ENCODE peak calls at places on chromosomes 16 and 17, in four cellular contexts. U is stomach, Z is NB4, E is GM12878. A is an unnamed sample.

GRCh38 chr17:82882715-82883446 is 43.1 kb upstream of the ZNF750 start:
- DNase-seq in U (peak), Z (no peak), E (no peak), A (no peak)

GRCh38 chr17:19753049-19753444 is 4.9 kb upstream of the ALDH3A1 start:
- DNase-seq in U (peak), Z (peak), E (no peak), A (no peak)

GRCh38 chr16:64308721-64309120 is 813.1 kb downstream of the CDH11 start:
- DNase-seq in U (no peak), Z (no peak), E (no peak), A (no peak)

GRCh38 chr17:79834575-79835469 is 4.4 kb downstream of the CBX4 start:
- DNase-seq in U (no peak), Z (peak), E (no peak), A (no peak)

GRCh38 chr16:25138130-25138529 is 26.6 kb downstream of the LCMT1 start:
- DNase-seq in U (no peak), Z (no peak), E (no peak), A (no peak)

GRCh38 chr17:2214047-2214717 is 89.4 kb downstream of the SMG6 start:
- DNase-seq in U (no peak), Z (no peak), E (no peak), A (no peak)

GRCh38 chr17:21397341-21398050 is 21.3 kb downstream of the KCNJ12 start:
- DNase-seq in U (no peak), Z (peak), E (no peak), A (no peak)

GRCh38 chr17:59400858-59401257 is 69.4 kb downstream of the YPEL2 start:
- DNase-seq in U (no peak), Z (no peak), E (no peak), A (no peak)

GRCh38 chr16:23081675-23082119 is 67.6 kb downstream of the USP31 start:
- DNase-seq in U (no peak), Z (no peak), E (no peak), A (no peak)

GRCh38 chr16:30956601-30957455 is 726 bp upstream of the SETD1A start:
- DNase-seq in U (peak), Z (peak), E (no peak), A (peak)

GRCh38 chr16:89137666-89138512 is 33.7 kb upstream of the CDH15 start:
- DNase-seq in U (no peak), Z (no peak), E (no peak), A (peak)

GRCh38 chr17:47872651-47873161 is 21.7 kb upstream of the SP6 start:
- DNase-seq in U (no peak), Z (no peak), E (no peak), A (no peak)

GRCh38 chr17:59616253-59616920 is 3.3 kb upstream of the CLTC start:
- DNase-seq in U (no peak), Z (no peak), E (no peak), A (no peak)

GRCh38 chr17:67833134-67833533 is 7.8 kb downstream of the BPTF start:
- DNase-seq in U (no peak), Z (no peak), E (no peak), A (no peak)

GRCh38 chr17:67831268-67831667 is 6.0 kb downstream of the BPTF start:
- DNase-seq in U (no peak), Z (no peak), E (no peak), A (no peak)

GRCh38 chr17:67836205-67836987 is 11.1 kb downstream of the BPTF start:
- DNase-seq in U (no peak), Z (no peak), E (no peak), A (no peak)

GRCh38 chr17:67834634-67835033 is 9.3 kb downstream of the BPTF start:
- DNase-seq in U (no peak), Z (no peak), E (no peak), A (no peak)

GRCh38 chr17:67833946-67834631 is 8.8 kb downstream of the BPTF start:
- DNase-seq in U (no peak), Z (no peak), E (no peak), A (no peak)
- TF ChIP-seq CTCF in U (no peak), Z (no peak), E (no peak), A (no peak)

GRCh38 chr17:3915642-3916012 is 638 bp downstream of the P2RX1 start:
- DNase-seq in U (no peak), Z (peak), E (no peak), A (peak)
- H3K4me3 ChIP-seq in U (peak), Z (peak), E (peak), A (no peak)

GRCh38 chr17:44559288-44560249 is 2.3 kb downstream of the FZD2 start:
- DNase-seq in U (no peak), Z (no peak), E (no peak), A (no peak)

GRCh38 chr17:44565866-44566443 is 8.7 kb downstream of the FZD2 start:
- DNase-seq in U (no peak), Z (no peak), E (no peak), A (no peak)

GRCh38 chr17:44561237-44561623 is 3.9 kb downstream of the FZD2 start:
- DNase-seq in U (no peak), Z (no peak), E (no peak), A (no peak)

GRCh38 chr17:44568311-44568710 is 11.0 kb downstream of the FZD2 start:
- DNase-seq in U (no peak), Z (no peak), E (no peak), A (no peak)

DNA sequence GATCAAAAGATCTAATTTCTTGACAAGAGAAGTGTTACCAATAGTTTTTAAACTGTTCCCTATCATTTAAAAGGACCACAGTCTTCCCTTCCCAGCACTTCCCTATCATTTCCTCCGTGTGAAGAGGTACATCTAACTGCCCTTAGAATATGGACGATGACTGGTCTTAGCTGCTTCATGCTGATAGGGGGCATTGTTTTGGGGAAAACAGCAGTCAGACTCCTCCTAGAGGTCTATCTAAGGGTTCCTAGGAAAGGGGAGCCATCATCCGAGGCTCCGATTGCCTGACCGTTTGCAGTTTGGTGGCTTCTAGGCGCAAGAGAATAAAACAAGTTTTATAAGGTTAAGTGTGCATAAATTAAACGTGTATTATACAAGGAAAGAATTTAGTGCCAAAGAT is 7.1 kb downstream of the FZD2 start:
- DNase-seq in U (no peak), Z (no peak), E (no peak), A (no peak)
- TF ChIP-seq CTCF in U (no peak), Z (no peak), E (no peak), A (no peak)

DNA sequence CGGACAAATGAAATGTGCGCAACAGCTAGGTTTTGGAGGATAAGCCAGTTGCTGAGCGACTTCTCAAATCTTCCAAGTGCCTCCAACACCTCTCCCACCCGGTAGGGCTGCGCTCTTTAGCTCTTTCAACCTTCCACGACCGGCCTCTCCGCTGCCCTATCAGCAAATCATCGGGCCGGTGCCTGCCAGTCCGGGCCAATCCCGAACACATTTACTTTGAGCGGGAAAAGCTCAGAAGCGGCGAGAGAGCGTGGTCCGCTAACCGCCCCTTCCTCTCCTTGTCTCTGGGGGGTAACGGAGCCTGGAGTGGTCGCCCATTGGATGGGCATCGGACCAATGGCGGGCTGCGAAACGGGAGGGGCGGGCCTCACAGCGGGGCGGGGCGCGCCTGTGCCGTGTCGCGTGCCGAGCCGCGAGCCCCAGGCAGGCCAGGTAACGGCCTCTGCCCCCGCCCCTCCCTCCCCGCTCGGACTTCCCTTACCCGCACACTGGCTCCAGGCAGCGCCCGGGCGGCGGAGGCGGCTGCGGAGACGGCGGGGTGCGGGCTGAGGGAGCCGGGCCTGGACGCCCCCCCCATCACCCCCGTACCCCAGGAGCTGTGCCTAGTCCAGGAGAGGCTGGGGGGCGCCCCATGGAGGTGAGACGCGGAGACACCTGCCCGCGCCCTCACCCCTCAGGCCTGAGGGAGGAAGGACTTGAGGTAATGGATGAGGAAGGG is at the start of gene MEIOC:
- DNase-seq in U (no peak), Z (no peak), E (no peak), A (peak)
- H3K4me3 ChIP-seq in U (peak), Z (no peak), E (no peak), A (no peak)

GRCh38 chr16:83887088-83887487 is 11.8 kb upstream of the MLYCD start:
- DNase-seq in U (peak), Z (peak), E (no peak), A (no peak)
- TF ChIP-seq CTCF in U (no peak), Z (peak), E (peak), A (peak)

DNA sequence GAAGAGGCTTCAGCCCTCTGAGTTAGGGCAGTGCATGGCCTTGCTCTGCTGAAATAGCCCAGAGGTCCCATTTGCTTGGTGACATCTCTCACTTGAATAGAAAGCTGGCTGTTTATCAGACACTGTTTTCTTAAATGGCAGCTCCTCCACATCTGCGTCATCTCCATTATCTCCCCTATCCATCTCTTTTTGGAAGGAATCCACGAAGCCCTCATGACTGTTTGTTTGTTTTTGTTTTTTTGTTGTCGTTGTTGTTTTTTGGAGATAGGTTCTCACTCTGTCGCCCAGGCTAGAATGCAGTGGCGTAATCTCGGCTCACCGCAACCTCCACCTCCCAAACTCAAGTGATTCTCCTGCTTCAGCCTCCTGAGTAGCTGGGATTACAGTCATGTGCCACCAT is 16.6 kb downstream of the NAA60 start:
- DNase-seq in U (no peak), Z (no peak), E (no peak), A (no peak)
- H3K4me3 ChIP-seq in U (no peak), Z (no peak), E (peak), A (no peak)

GRCh38 chr16:56311208-56312027 is 113.9 kb downstream of the AMFR start:
- DNase-seq in U (no peak), Z (peak), E (no peak), A (no peak)
- TF ChIP-seq CTCF in U (no peak), Z (peak), E (no peak), A (peak)

A was measured in GM06990.